ENCODE peak calls at places on chromosomes 4 and X, in five cellular contexts. One of them, this sample, is unnamed.

GRCh38 chr4:87974856-87975462 is 555 bp upstream of the SPP1 start:
- DNase-seq in A549: peak; percentile 65
- DNase-seq in WTC11: no peak
- DNase-seq in K562: no peak
- DNase-seq in HepG2: peak; percentile 58
- DNase-seq in this sample: no peak

GRCh38 chr4:119082661-119083060 is 53.0 kb upstream of the MYOZ2 start:
- DNase-seq in A549: no peak
- DNase-seq in WTC11: no peak
- DNase-seq in K562: no peak
- DNase-seq in HepG2: no peak
- DNase-seq in this sample: no peak

GRCh38 chrX:24515447-24515846 is 50.4 kb downstream of the PDK3 start:
- DNase-seq in A549: peak; percentile 37
- DNase-seq in WTC11: no peak
- DNase-seq in K562: no peak
- DNase-seq in HepG2: no peak
- DNase-seq in this sample: no peak

GRCh38 chr4:42626629-42627028 is 30.3 kb downstream of the ATP8A1 start:
- DNase-seq in A549: no peak
- DNase-seq in WTC11: no peak
- DNase-seq in K562: no peak
- DNase-seq in HepG2: no peak
- DNase-seq in this sample: no peak

GRCh38 chr4:106305435-106306055 is 10.5 kb downstream of the TBCK start:
- DNase-seq in A549: no peak
- DNase-seq in WTC11: no peak
- DNase-seq in K562: no peak
- DNase-seq in HepG2: no peak
- DNase-seq in this sample: no peak

GRCh38 chr4:107824367-107825071 is at the start of gene SGMS2:
- DNase-seq in A549: peak; percentile 87
- DNase-seq in WTC11: peak; percentile 39
- DNase-seq in K562: peak; percentile 16
- DNase-seq in HepG2: peak; percentile 55
- DNase-seq in this sample: no peak

GRCh38 chrX:77003530-77003929 is 443.7 kb upstream of the FGF16 start:
- DNase-seq in A549: no peak
- DNase-seq in WTC11: no peak
- DNase-seq in K562: no peak
- DNase-seq in HepG2: no peak
- DNase-seq in this sample: no peak

GRCh38 chrX:44447214-44447613 is 95.4 kb downstream of the FUNDC1 start:
- DNase-seq in A549: no peak
- DNase-seq in WTC11: no peak
- DNase-seq in K562: no peak
- DNase-seq in HepG2: no peak
- DNase-seq in this sample: no peak

GRCh38 chr4:40121515-40121914 is 64.9 kb downstream of the N4BP2 start:
- DNase-seq in A549: peak; percentile 43
- DNase-seq in WTC11: no peak
- DNase-seq in K562: peak; percentile 56
- DNase-seq in HepG2: no peak
- DNase-seq in this sample: peak; percentile 11

GRCh38 chr4:32768664-32769389 is 2048.7 kb downstream of the PCDH7 start:
- DNase-seq in A549: no peak
- DNase-seq in WTC11: no peak
- DNase-seq in K562: no peak
- DNase-seq in HepG2: peak; percentile 42
- DNase-seq in this sample: no peak

GRCh38 chr4:38774181-38774580 is 8.6 kb downstream of the TLR10 start:
- DNase-seq in A549: no peak
- DNase-seq in WTC11: no peak
- DNase-seq in K562: no peak
- DNase-seq in HepG2: no peak
- DNase-seq in this sample: no peak

GRCh38 chr4:125317526-125317880 is 2.7 kb downstream of the FAT4 start:
- DNase-seq in A549: peak; percentile 65
- DNase-seq in WTC11: peak; percentile 68
- DNase-seq in K562: no peak
- DNase-seq in HepG2: no peak
- DNase-seq in this sample: no peak

GRCh38 chr4:99635601-99636000 is 22.0 kb downstream of the C4orf54 start:
- DNase-seq in A549: no peak
- DNase-seq in WTC11: no peak
- DNase-seq in K562: no peak
- DNase-seq in HepG2: no peak
- DNase-seq in this sample: no peak

GRCh38 chrX:127558811-127559210 is 493.4 kb downstream of the ACTRT1 start:
- DNase-seq in A549: no peak
- DNase-seq in WTC11: no peak
- DNase-seq in K562: no peak
- DNase-seq in HepG2: no peak
- DNase-seq in this sample: no peak

GRCh38 chr4:40976343-40976742 is 226.6 kb downstream of the NSUN7 start:
- DNase-seq in A549: peak; percentile 59
- DNase-seq in WTC11: peak; percentile 26
- DNase-seq in K562: peak; percentile 22
- DNase-seq in HepG2: peak; percentile 57
- DNase-seq in this sample: no peak

GRCh38 chr4:102143433-102143832 is 201.8 kb downstream of the SLC39A8 start:
- DNase-seq in A549: no peak
- DNase-seq in WTC11: no peak
- DNase-seq in K562: no peak
- DNase-seq in HepG2: no peak
- DNase-seq in this sample: no peak

GRCh38 chr4:3784469-3785291 is 18.5 kb downstream of the ADRA2C start:
- DNase-seq in A549: no peak
- DNase-seq in WTC11: no peak
- DNase-seq in K562: no peak
- DNase-seq in HepG2: peak; percentile 92
- DNase-seq in this sample: no peak

GRCh38 chr4:173998471-173999144 is 284.9 kb downstream of the FBXO8 start:
- DNase-seq in A549: no peak
- DNase-seq in WTC11: no peak
- DNase-seq in K562: no peak
- DNase-seq in HepG2: no peak
- DNase-seq in this sample: no peak

GRCh38 chr4:33837043-33837442 is 2407.3 kb downstream of the ARAP2 start:
- DNase-seq in A549: peak; percentile 0
- DNase-seq in WTC11: no peak
- DNase-seq in K562: no peak
- DNase-seq in HepG2: no peak
- DNase-seq in this sample: no peak

GRCh38 chr4:67393699-67394281 is 151.5 kb downstream of the CENPC start:
- DNase-seq in A549: peak; percentile 44
- DNase-seq in WTC11: no peak
- DNase-seq in K562: peak; percentile 32
- DNase-seq in HepG2: peak; percentile 15
- DNase-seq in this sample: no peak

GRCh38 chr4:104394409-104394813 is 100.3 kb downstream of the CXXC4 start:
- DNase-seq in A549: no peak
- DNase-seq in WTC11: no peak
- DNase-seq in K562: no peak
- DNase-seq in HepG2: no peak
- DNase-seq in this sample: no peak

GRCh38 chr4:167232805-167233522 is 1.3 kb downstream of the SPOCK3 start:
- DNase-seq in A549: no peak
- DNase-seq in WTC11: no peak
- DNase-seq in K562: no peak
- DNase-seq in HepG2: no peak
- DNase-seq in this sample: no peak

GRCh38 chrX:69065451-69065850 is 99.8 kb downstream of the PJA1 start:
- DNase-seq in A549: peak; percentile 6
- DNase-seq in WTC11: no peak
- DNase-seq in K562: no peak
- DNase-seq in HepG2: no peak
- DNase-seq in this sample: no peak

GRCh38 chr4:66564901-66565648 is 894.8 kb upstream of the EPHA5 start:
- DNase-seq in A549: peak; percentile 95
- DNase-seq in WTC11: no peak
- DNase-seq in K562: no peak
- DNase-seq in HepG2: no peak
- DNase-seq in this sample: no peak

GRCh38 chr4:10140866-10141759 is 24.5 kb upstream of the WDR1 start:
- DNase-seq in A549: no peak
- DNase-seq in WTC11: peak; percentile 59
- DNase-seq in K562: peak; percentile 50
- DNase-seq in HepG2: no peak
- DNase-seq in this sample: no peak

GRCh38 chrX:43940811-43941210 is 32.4 kb downstream of the NDP start:
- DNase-seq in A549: peak; percentile 3
- DNase-seq in WTC11: no peak
- DNase-seq in K562: no peak
- DNase-seq in HepG2: no peak
- DNase-seq in this sample: no peak

GRCh38 chrX:146435472-146435871 is 374.1 kb upstream of the CXorf51B start:
- DNase-seq in A549: no peak
- DNase-seq in WTC11: no peak
- DNase-seq in K562: no peak
- DNase-seq in HepG2: no peak
- DNase-seq in this sample: no peak

GRCh38 chr4:85864806-85865205 is 389.9 kb downstream of the ARHGAP24 start:
- DNase-seq in A549: no peak
- DNase-seq in WTC11: no peak
- DNase-seq in K562: no peak
- DNase-seq in HepG2: no peak
- DNase-seq in this sample: no peak

GRCh38 chr4:148790691-148791090 is 348.5 kb upstream of the NR3C2 start:
- DNase-seq in A549: no peak
- DNase-seq in WTC11: no peak
- DNase-seq in K562: no peak
- DNase-seq in HepG2: no peak
- DNase-seq in this sample: no peak

GRCh38 chrX:53074987-53075386 is 7.2 kb upstream of the TSPYL2 start:
- DNase-seq in A549: peak; percentile 23
- DNase-seq in WTC11: no peak
- DNase-seq in K562: no peak
- DNase-seq in HepG2: no peak
- DNase-seq in this sample: no peak

GRCh38 chr4:75723117-75723801 is 1.1 kb upstream of the USO1 start:
- DNase-seq in A549: no peak
- DNase-seq in WTC11: no peak
- DNase-seq in K562: no peak
- DNase-seq in HepG2: peak; percentile 53
- DNase-seq in this sample: no peak

GRCh38 chr4:112910109-112910736 is 139.2 kb upstream of the ANK2 start:
- DNase-seq in A549: no peak
- DNase-seq in WTC11: no peak
- DNase-seq in K562: no peak
- DNase-seq in HepG2: no peak
- DNase-seq in this sample: no peak

GRCh38 chr4:64781737-64782326 is 372.6 kb upstream of the TECRL start:
- DNase-seq in A549: peak; percentile 28
- DNase-seq in WTC11: no peak
- DNase-seq in K562: no peak
- DNase-seq in HepG2: peak; percentile 16
- DNase-seq in this sample: no peak

GRCh38 chrX:69024931-69025330 is 140.3 kb downstream of the PJA1 start:
- DNase-seq in A549: no peak
- DNase-seq in WTC11: no peak
- DNase-seq in K562: no peak
- DNase-seq in HepG2: no peak
- DNase-seq in this sample: no peak

GRCh38 chrX:101040197-101040596 is 11.7 kb downstream of the TRMT2B start:
- DNase-seq in A549: no peak
- DNase-seq in WTC11: no peak
- DNase-seq in K562: no peak
- DNase-seq in HepG2: no peak
- DNase-seq in this sample: no peak

GRCh38 chr4:107548211-107548905 is 171.7 kb downstream of the PAPSS1 start:
- DNase-seq in A549: no peak
- DNase-seq in WTC11: no peak
- DNase-seq in K562: no peak
- DNase-seq in HepG2: no peak
- DNase-seq in this sample: no peak

GRCh38 chrX:111262086-111262485 is 8.2 kb downstream of the CAPN6 start:
- DNase-seq in A549: no peak
- DNase-seq in WTC11: no peak
- DNase-seq in K562: no peak
- DNase-seq in HepG2: no peak
- DNase-seq in this sample: no peak
- TF ChIP-seq ESRRA in A549: no peak
- TF ChIP-seq ESRRA in WTC11: no peak
- TF ChIP-seq ESRRA in K562: no peak
- TF ChIP-seq ESRRA in HepG2: no peak
- TF ChIP-seq ESRRA in this sample: no peak

GRCh38 chr4:56799291-56799823 is 22.1 kb downstream of the SPINK2 start:
- DNase-seq in A549: no peak
- DNase-seq in WTC11: no peak
- DNase-seq in K562: no peak
- DNase-seq in HepG2: no peak
- DNase-seq in this sample: no peak

GRCh38 chr4:56803473-56803872 is 18.0 kb downstream of the SPINK2 start:
- DNase-seq in A549: no peak
- DNase-seq in WTC11: no peak
- DNase-seq in K562: no peak
- DNase-seq in HepG2: no peak
- DNase-seq in this sample: peak; percentile 67

GRCh38 chr4:56799824-56800756 is 21.4 kb downstream of the SPINK2 start:
- DNase-seq in A549: peak; percentile 77
- DNase-seq in WTC11: peak; percentile 85
- DNase-seq in K562: peak; percentile 74
- DNase-seq in HepG2: peak; percentile 61
- DNase-seq in this sample: peak; percentile 67

DNA sequence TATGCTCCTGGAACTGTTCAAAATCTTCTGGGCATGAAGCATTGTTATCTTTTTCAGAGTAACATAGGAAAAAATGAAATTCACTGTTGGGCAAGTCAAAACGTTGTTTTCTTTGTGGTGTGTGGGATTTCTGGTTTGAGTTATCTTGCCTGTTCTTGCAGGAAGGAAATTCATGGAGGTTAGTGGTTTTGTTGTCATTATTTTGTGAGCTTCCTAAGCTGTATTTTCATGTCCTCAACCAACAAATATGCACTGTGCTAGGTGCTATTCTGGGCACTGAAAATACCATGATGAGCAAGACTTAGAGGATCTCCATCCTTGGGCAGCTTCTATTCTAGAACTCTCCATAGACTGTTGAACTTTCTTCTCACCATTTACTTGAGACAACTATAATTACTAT is 16.9 kb downstream of the SPINK2 start:
- DNase-seq in A549: no peak
- DNase-seq in WTC11: no peak
- DNase-seq in K562: no peak
- DNase-seq in HepG2: no peak
- DNase-seq in this sample: peak; percentile 62
- TF ChIP-seq ESRRA in A549: no peak
- TF ChIP-seq ESRRA in WTC11: no peak
- TF ChIP-seq ESRRA in K562: no peak
- TF ChIP-seq ESRRA in HepG2: no peak
- TF ChIP-seq ESRRA in this sample: no peak

GRCh38 chr4:139489638-139490037 is 35.7 kb downstream of the RAB33B start:
- DNase-seq in A549: no peak
- DNase-seq in WTC11: no peak
- DNase-seq in K562: no peak
- DNase-seq in HepG2: no peak
- DNase-seq in this sample: no peak
- TF ChIP-seq ESRRA in A549: no peak
- TF ChIP-seq ESRRA in WTC11: no peak
- TF ChIP-seq ESRRA in K562: no peak
- TF ChIP-seq ESRRA in HepG2: no peak
- TF ChIP-seq ESRRA in this sample: no peak

GRCh38 chr4:23039813-23040212 is 347.1 kb downstream of the GBA3 start:
- DNase-seq in A549: no peak
- DNase-seq in WTC11: no peak
- DNase-seq in K562: no peak
- DNase-seq in HepG2: no peak
- DNase-seq in this sample: no peak
- TF ChIP-seq ESRRA in A549: no peak
- TF ChIP-seq ESRRA in WTC11: no peak
- TF ChIP-seq ESRRA in K562: no peak
- TF ChIP-seq ESRRA in HepG2: no peak
- TF ChIP-seq ESRRA in this sample: no peak